ENCODE peak calls at places on chromosomes 3 and 15, in four cellular contexts. N, A, T and H are unnamed samples.

GRCh38 chr3:24220859-24221657 is 273.6 kb downstream of the THRB start:
- DNase-seq in N (no peak), A (no peak), T (no peak), H (peak; percentile 54)

GRCh38 chr15:57559875-57560274 is 31.8 kb upstream of the MYZAP start:
- DNase-seq in N (no peak), A (peak; percentile 88), T (peak; percentile 72), H (peak; percentile 81)

GRCh38 chr3:124811441-124811840 is 75.7 kb downstream of the ITGB5 start:
- DNase-seq in N (no peak), A (no peak), T (no peak), H (no peak)

GRCh38 chr3:83928391-83928790 is 1030.4 kb upstream of the CADM2 start:
- DNase-seq in N (no peak), A (peak; percentile 50), T (peak; percentile 10), H (peak; percentile 87)

GRCh38 chr3:48296699-48297098 is 36.8 kb downstream of the SPINK8 start:
- DNase-seq in N (no peak), A (no peak), T (no peak), H (no peak)

GRCh38 chr3:134711284-134711683 is 60.5 kb upstream of the KY start:
- DNase-seq in N (no peak), A (no peak), T (no peak), H (no peak)

GRCh38 chr15:78063966-78064365 is 13.5 kb downstream of the TBC1D2B start:
- DNase-seq in N (no peak), A (no peak), T (no peak), H (no peak)

GRCh38 chr3:78406396-78406795 is 1361.4 kb downstream of the ROBO1 start:
- DNase-seq in N (no peak), A (no peak), T (no peak), H (no peak)

GRCh38 chr3:51860703-51861665 is at the start of gene IQCF2:
- DNase-seq in N (peak; percentile 54), A (no peak), T (no peak), H (no peak)

GRCh38 chr3:12947504-12948369 is 106.4 kb upstream of the RPL32 start:
- DNase-seq in N (no peak), A (peak; percentile 15), T (peak; percentile 71), H (peak; percentile 51)

GRCh38 chr15:71203573-71204444 is 88.5 kb downstream of the THSD4 start:
- DNase-seq in N (no peak), A (no peak), T (no peak), H (peak; percentile 91)

GRCh38 chr3:192986399-192986798 is 68.7 kb upstream of the MB21D2 start:
- DNase-seq in N (no peak), A (no peak), T (no peak), H (no peak)

GRCh38 chr15:63043391-63044076 is 987 bp downstream of the TPM1 start:
- DNase-seq in N (no peak), A (no peak), T (no peak), H (no peak)

GRCh38 chr15:82080774-82081173 is 35.0 kb upstream of the MEX3B start:
- DNase-seq in N (no peak), A (no peak), T (no peak), H (no peak)

GRCh38 chr3:137764001-137764433 is at the start of gene SOX14:
- DNase-seq in N (no peak), A (peak; percentile 10), T (peak; percentile 12), H (peak; percentile 98)

DNA sequence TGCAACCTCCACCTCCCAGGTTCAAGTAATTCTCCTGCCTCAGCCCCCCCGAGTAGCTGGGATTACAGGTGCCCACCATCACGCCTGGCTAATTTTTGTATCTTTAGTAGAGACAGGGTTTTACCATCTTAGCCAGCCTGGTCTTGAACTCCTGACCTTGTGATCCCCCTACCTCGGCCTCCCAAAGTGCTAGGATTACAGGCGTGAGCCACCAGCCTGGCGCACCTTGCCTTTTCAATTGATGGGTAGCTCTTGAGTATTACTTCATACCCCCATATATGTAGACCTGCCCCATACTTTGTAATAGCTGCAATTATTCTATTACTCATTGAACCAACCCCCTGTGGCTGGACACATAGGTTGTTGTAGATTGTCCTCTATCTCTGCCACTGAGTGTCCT is 101.3 kb downstream of the LRRK1 start:
- DNase-seq in N (no peak), A (no peak), T (no peak), H (no peak)
- TF ChIP-seq CREB1 in N (no peak), A (no peak), T (no peak), H (no peak)

DNA sequence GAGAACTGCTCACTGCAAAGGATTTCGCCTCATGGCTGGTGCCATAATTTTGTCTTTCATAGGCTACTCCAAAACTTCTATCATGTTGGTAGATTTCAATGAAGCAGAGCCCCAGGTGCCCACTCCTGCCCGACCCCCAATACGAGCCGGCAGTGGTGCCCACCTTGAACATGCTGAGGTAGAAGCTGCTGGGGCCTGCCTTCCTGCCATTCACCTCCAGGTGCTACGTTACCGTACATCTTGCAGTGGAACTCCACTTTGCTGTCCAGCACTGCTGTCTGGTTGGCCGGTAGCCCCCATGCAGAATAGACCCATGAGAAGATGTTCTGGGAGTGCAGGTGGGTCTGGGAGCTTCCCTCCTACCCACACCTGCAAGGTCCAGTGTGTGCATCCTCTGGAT is 502.8 kb upstream of the TBL1XR1 start:
- DNase-seq in N (no peak), A (no peak), T (no peak), H (no peak)
- TF ChIP-seq REST in N (no peak), A (no peak), T (no peak), H (no peak)

DNA sequence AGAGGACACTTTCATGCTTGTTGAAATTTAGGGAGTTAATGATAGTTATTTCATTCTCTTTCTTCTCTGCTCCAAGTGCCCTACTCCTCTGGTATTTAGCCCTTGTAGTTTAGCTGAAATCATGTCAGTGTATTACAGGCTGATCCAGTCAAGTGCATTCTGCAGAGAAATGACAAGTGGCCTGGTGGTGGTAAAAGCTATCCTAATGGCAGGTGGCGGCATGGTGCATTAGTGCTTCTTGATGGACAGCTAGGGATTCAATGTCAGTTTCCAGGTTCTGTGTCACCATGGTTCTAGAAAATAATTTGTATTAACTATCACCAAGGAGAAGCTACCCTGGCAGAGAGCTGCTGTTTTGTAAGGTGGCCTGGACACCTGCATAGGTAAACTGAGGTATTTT is 90.0 kb upstream of the BNIP2 start:
- DNase-seq in N (no peak), A (no peak), T (no peak), H (no peak)
- H3K4me2 ChIP-seq in N (no peak overlapping the region), A (no peak overlapping the region), T (no peak overlapping the region), H (no peak overlapping the region)

DNA sequence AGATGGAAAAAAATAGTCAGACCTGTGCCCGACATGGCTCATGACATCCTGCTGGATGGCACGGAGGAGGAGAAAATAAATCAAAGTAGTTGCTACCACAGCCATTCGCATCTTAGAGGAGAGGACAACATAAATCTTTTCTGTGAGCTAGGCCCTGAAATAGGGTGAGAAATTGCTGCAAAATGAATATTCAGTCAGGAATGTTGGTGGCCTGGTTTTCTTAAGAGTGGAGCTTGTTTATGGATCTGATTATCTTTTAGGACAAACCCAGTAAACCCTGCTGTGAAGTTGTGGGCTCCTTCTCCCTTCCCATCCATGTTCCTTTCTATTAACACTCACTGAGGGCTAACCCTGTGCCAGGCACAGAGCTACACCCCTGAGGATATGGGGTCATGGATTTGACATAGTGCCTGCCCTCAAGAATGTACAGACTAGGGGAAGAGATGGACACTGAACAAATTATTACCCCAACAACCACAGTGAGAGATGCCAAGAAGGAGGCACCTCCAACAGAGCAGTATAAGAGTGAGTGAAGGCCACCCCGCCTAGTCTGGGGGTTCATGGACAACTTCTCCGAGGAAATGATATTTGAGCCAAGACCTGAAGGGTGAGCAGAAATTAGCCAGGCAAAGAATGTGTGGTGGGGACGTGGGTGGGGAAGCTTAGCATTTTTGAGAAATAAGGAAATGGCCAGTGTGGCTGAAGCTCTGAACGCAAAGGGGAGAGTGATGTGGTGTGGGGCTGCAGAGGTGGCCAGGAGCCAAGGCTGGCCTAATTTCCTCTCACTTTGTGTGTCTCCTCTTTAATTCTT is 68.9 kb upstream of the ARL8B start:
- DNase-seq in N (no peak), A (no peak), T (no peak), H (no peak)
- TF ChIP-seq CREB1 in N (no peak), A (no peak), T (no peak), H (no peak)

DNA sequence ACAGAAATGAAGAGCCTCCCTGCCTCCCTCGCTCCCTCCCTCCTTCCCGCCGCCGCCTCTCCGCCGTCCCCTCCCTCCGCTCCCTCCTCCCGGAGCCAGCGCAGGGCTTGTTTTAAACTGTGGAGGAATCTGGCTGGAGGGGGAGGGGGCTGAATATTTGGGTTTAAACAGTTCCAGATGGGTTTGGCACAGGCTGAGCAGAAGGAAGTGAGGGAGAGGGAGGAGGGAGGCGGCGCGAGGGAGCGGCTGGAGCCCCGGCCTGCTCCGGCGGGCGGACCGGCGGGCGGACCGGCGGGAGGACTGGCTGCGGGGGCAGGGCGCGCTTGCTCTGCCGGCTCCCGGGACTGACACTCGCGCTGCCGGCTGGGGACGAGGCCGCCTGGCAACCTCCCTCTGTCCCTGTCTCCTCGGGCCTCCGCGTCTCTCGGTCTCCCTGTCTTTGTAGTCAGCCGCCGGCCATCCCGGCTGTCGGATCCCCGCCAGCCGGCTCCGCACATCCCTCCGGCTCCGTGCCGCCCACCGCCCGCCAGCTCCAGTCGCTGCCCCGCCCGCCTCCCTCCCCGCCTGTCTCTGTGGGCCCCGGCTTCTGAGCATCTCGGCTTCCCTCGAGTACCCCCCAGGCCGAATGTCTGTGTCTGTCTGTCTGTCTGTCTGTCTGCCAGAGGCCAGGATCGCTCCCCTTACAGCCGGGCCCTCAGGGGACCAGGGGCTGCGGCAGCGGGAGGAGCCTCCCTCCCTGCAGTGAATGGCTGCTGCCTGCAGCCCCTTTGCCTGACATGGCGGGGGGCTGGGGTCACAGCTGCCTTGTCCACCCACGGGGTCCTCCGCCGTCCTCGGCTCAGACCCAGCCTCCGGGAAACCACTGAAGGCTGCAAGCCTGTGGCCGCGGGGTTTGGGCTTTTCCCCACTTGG is 7.6 kb downstream of the EPHB3 start:
- DNase-seq in N (no peak), A (no peak), T (peak; percentile 66), H (peak; percentile 85)
- TF ChIP-seq REST in N (no peak), A (no peak), T (no peak), H (no peak)

GRCh38 chr3:57019057-57019456 is 41.4 kb upstream of the SPATA12 start:
- DNase-seq in N (no peak), A (no peak), T (no peak), H (no peak)
- H3K4me2 ChIP-seq in N (no peak overlapping the region), A (no peak overlapping the region), T (no peak overlapping the region), H (no peak overlapping the region)

DNA sequence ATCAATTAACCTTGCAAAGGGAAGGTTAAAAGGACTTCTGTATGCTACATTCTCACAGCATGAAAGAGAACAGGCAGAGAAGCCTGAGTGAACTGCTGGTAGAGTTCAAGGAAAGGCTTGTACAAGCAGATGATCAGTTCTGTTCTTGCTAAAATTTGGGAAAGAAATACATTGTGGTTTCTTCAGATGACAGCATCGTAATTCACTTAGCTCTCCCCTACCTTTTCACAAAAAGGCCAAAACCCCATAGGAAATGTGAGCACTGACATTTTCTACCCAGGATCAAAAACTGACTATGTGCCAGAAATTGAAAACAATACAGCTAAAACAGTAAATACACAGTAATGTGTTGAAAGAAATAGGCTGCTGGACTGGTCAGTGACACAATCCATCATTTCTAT is 216.4 kb downstream of the DPH6 start:
- DNase-seq in N (no peak), A (no peak), T (no peak), H (no peak)
- TF ChIP-seq CREB1 in N (no peak), A (no peak), T (no peak), H (no peak)

GRCh38 chr15:79179597-79179996 is 89.0 kb upstream of the RASGRF1 start:
- DNase-seq in N (no peak), A (no peak), T (no peak), H (no peak)
- TF ChIP-seq REST in N (no peak), A (no peak), T (no peak), H (no peak)

DNA sequence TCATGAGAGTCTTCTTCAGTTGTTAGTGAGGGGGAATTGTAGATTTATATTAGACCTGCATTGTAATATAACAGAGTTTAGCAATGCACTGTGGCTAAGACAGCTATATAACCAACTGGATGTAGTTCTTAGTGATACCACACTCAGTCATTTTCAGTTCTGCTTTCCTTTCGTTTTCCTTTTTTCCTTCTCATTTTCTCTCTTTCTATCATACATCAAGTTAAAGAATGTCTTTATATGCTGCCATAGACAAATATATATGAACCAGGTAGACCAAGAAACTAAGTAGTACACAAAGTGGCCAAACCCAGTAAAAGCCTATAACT is 43.7 kb upstream of the CD47 start:
- DNase-seq in N (no peak), A (no peak), T (no peak), H (no peak)
- H3K4me2 ChIP-seq in N (peak overlapping the region; percentile 43), A (no peak overlapping the region), T (peak overlapping the region; percentile 44), H (no peak overlapping the region)